ENCODE peak calls at places on chromosomes 4 and X, in nine cellular contexts. X is CD8-positive, alpha-beta T cell; W is hepatocyte; L is psoas muscle; V is sigmoid colon; T is heart left ventricle; S is fibroblast of pulmonary artery; A is H1; G is HFFc6. J is an unnamed sample.

GRCh38 chr4:119233750-119234149 is 21.2 kb downstream of the USP53 start:
- DNase-seq in X (no peak), W (no peak), L (no peak), V (no peak), T (no peak), S (peak; percentile 47), A (no peak), G (no peak), J (no peak)

GRCh38 chrX:81120936-81121351 is 80.8 kb downstream of the HMGN5 start:
- DNase-seq in X (no peak), W (peak; percentile 69), L (peak; percentile 19), V (peak; percentile 59), T (no peak), S (peak; percentile 45), A (no peak), G (peak; percentile 36), J (peak; percentile 5)

GRCh38 chr4:76691767-76692689 is 205.9 kb downstream of the SOWAHB start:
- DNase-seq in X (no peak), W (no peak), L (no peak), V (no peak), T (no peak), S (no peak), A (no peak), G (no peak), J (no peak)

GRCh38 chrX:34884693-34885277 is 57.8 kb upstream of the FAM47B start:
- DNase-seq in X (no peak), W (peak; percentile 49), L (no peak), V (no peak), T (no peak), S (peak; percentile 82), A (no peak), G (peak; percentile 76), J (no peak)

GRCh38 chr4:1404573-1405248 is 1.5 kb downstream of the NKX1-1 start:
- DNase-seq in X (no peak), W (no peak), L (no peak), V (peak; percentile 30), T (no peak), S (no peak), A (no peak), G (no peak), J (peak; percentile 55)

GRCh38 chr4:109434007-109434792 is 585 bp downstream of the SEC24B start:
- DNase-seq in X (no peak), W (peak; percentile 41), L (peak; percentile 51), V (peak; percentile 71), T (peak; percentile 54), S (peak; percentile 21), A (no peak), G (peak; percentile 10), J (peak; percentile 20)

GRCh38 chr4:79225360-79225759 is 100.5 kb downstream of the NAA11 start:
- DNase-seq in X (no peak), W (no peak), L (no peak), V (no peak), T (no peak), S (no peak), A (no peak), G (no peak), J (no peak)

GRCh38 chrX:74300869-74301268 is 3.1 kb upstream of the ZCCHC13 start:
- DNase-seq in X (no peak), W (no peak), L (no peak), V (no peak), T (no peak), S (no peak), A (no peak), G (no peak), J (no peak)

GRCh38 chr4:6535329-6535692 is 39.7 kb upstream of the MAN2B2 start:
- DNase-seq in X (no peak), W (no peak), L (no peak), V (no peak), T (no peak), S (no peak), A (no peak), G (no peak), J (no peak)

GRCh38 chr4:68218044-68218443 is 27.4 kb downstream of the TMPRSS11B start:
- DNase-seq in X (no peak), W (no peak), L (no peak), V (no peak), T (no peak), S (no peak), A (no peak), G (no peak), J (no peak)

GRCh38 chrX:30713061-30713525 is 59.9 kb downstream of the GK start:
- DNase-seq in X (no peak), W (peak; percentile 71), L (peak; percentile 17), V (no peak), T (peak; percentile 40), S (peak; percentile 83), A (peak; percentile 0), G (peak; percentile 55), J (peak; percentile 55)

GRCh38 chrX:118652717-118653116 is 74.7 kb upstream of the IL13RA1 start:
- DNase-seq in X (no peak), W (no peak), L (no peak), V (no peak), T (no peak), S (peak; percentile 43), A (no peak), G (peak; percentile 8), J (no peak)

GRCh38 chr4:170306208-170306607 is 216.5 kb upstream of the AADAT start:
- DNase-seq in X (no peak), W (peak; percentile 34), L (no peak), V (no peak), T (no peak), S (no peak), A (no peak), G (no peak), J (no peak)

GRCh38 chr4:154982187-154983047 is 201.3 kb downstream of the RBM46 start:
- DNase-seq in X (no peak), W (peak; percentile 76), L (peak; percentile 13), V (no peak), T (peak; percentile 40), S (peak; percentile 82), A (peak; percentile 38), G (no peak), J (peak; percentile 52)

GRCh38 chrX:39759526-39760224 is 338.1 kb downstream of the BCOR start:
- DNase-seq in X (no peak), W (peak; percentile 62), L (no peak), V (peak; percentile 69), T (peak; percentile 59), S (peak; percentile 67), A (no peak), G (no peak), J (no peak)

GRCh38 chr4:148059617-148060180 is 327.8 kb downstream of the ARHGAP10 start:
- DNase-seq in X (no peak), W (no peak), L (no peak), V (no peak), T (peak; percentile 66), S (no peak), A (no peak), G (no peak), J (no peak)

GRCh38 chr4:88792268-88792781 is 94.7 kb upstream of the NAP1L5 start:
- DNase-seq in X (no peak), W (peak; percentile 34), L (no peak), V (no peak), T (no peak), S (peak; percentile 89), A (no peak), G (peak; percentile 83), J (no peak)

GRCh38 chrX:13013353-13014110 is 30.9 kb downstream of the FAM9C start:
- DNase-seq in X (no peak), W (peak; percentile 61), L (no peak), V (peak; percentile 73), T (peak; percentile 56), S (peak; percentile 72), A (no peak), G (no peak), J (no peak)

GRCh38 chrX:27878862-27879261 is 71.1 kb downstream of the MAGEB10 start:
- DNase-seq in X (no peak), W (no peak), L (no peak), V (no peak), T (no peak), S (no peak), A (no peak), G (no peak), J (no peak)

GRCh38 chr4:119671205-119671604 is 42.6 kb upstream of the PDE5A start:
- DNase-seq in X (no peak), W (no peak), L (no peak), V (no peak), T (no peak), S (no peak), A (no peak), G (no peak), J (no peak)

GRCh38 chr4:7662507-7662846 is 227.7 kb upstream of the PSAPL1 start:
- DNase-seq in X (no peak), W (no peak), L (no peak), V (no peak), T (no peak), S (no peak), A (no peak), G (no peak), J (no peak)

DNA sequence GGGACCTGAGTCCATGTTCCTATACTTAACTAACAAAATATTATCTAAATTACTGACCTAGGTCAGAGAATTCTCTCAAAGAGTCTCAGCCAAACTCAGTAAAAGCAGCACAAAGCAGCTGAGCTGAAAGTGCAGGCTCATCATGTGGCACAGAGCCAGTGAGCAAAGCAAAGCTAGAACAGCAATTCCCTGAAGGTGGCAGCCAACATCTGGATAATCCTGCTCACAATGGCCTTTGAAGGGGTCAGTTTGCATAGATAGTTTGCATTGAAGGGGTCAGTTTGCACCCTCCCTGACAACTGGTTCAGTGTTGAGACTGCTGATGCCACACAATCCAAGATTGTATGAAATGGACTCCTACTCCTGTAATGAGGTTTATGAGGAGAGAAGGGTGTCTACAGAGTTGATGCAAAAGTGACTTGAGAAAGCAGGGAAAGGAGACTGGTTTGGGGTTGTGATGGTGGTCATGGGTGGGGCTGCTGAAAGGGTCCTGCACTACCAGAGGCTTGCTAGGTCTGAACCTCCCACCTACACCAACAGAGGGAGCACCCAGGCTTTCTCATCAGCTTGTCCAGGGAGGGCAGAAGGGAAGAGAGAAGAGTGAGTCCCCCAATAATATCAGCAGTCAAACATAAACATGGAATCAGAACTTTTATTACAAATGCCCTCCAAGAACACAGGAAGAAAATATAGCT is 39.7 kb downstream of the TRIM61 start:
- DNase-seq in X (no peak), W (peak; percentile 61), L (no peak), V (no peak), T (no peak), S (peak; percentile 17), A (no peak), G (no peak), J (peak; percentile 19)
- TF ChIP-seq CTCF in X (no peak), W (peak; percentile 24), L (no peak), V (no peak), T (no peak), S (no peak), A (peak; percentile 44), G (no peak), J (peak; percentile 51)

GRCh38 chrX:69069876-69070275 is 95.4 kb downstream of the PJA1 start:
- DNase-seq in X (no peak), W (no peak), L (no peak), V (no peak), T (no peak), S (no peak), A (no peak), G (no peak), J (no peak)
- TF ChIP-seq CTCF in X (no peak), W (no peak), L (no peak), V (no peak), T (no peak), S (no peak), A (no peak), G (no peak), J (no peak)

GRCh38 chrX:76850851-76851250 is 423.3 kb downstream of the MAGEE1 start:
- DNase-seq in X (no peak), W (no peak), L (no peak), V (no peak), T (no peak), S (no peak), A (no peak), G (no peak), J (no peak)
- TF ChIP-seq CTCF in X (no peak), W (no peak), L (no peak), V (no peak), T (no peak), S (no peak), A (peak; percentile 25), G (no peak), J (no peak)

GRCh38 chrX:104136241-104137019 is 20.4 kb downstream of the SLC25A53 start:
- DNase-seq in X (no peak), W (peak; percentile 94), L (peak; percentile 23), V (peak; percentile 89), T (peak; percentile 67), S (peak; percentile 93), A (no peak), G (peak; percentile 78), J (peak; percentile 38)
- TF ChIP-seq CTCF in X (peak; percentile 61), W (peak; percentile 74), L (peak; percentile 81), V (peak; percentile 34), T (peak; percentile 71), S (peak; percentile 60), A (peak; percentile 31), G (peak; percentile 87), J (peak; percentile 52)

J was measured in GM20000.